ENCODE peak calls at places on chromosome 4, in seven cellular contexts. Y, T, O, E, H, S and K are unnamed samples.

GRCh38 chr4:154958621-154959358 is 177.7 kb downstream of the RBM46 start:
- DNase-seq in S (peak; percentile 69), Y (no peak), T (no peak), E (no peak), O (no peak), H (peak; percentile 19), K (no peak)

GRCh38 chr4:126269106-126269505 is 954.4 kb downstream of the FAT4 start:
- DNase-seq in Y (no peak), O (no peak), E (no peak), T (no peak), H (no peak), S (peak; percentile 56), K (no peak)

GRCh38 chr4:16761031-16761430 is 137.4 kb downstream of the LDB2 start:
- DNase-seq in H (no peak), T (no peak), Y (no peak), E (no peak), S (no peak), O (no peak), K (no peak)

GRCh38 chr4:6273661-6273990 is 4.0 kb downstream of the WFS1 start:
- DNase-seq in Y (no peak), T (no peak), S (no peak), O (no peak), E (no peak), H (no peak), K (no peak)

GRCh38 chr4:113293673-113294072 is 244.2 kb downstream of the ANK2 start:
- DNase-seq in Y (peak; percentile 26), T (no peak), E (no peak), O (no peak), S (no peak), H (no peak), K (no peak)

GRCh38 chr4:40183615-40184411 is 13.0 kb upstream of the RHOH start:
- DNase-seq in O (no peak), Y (no peak), S (no peak), H (peak; percentile 8), E (no peak), T (no peak), K (no peak)

GRCh38 chr4:130359537-130359936 is 1263.6 kb downstream of the C4orf33 start:
- DNase-seq in Y (peak; percentile 53), O (no peak), S (no peak), H (no peak), T (peak; percentile 6), E (no peak), K (no peak)

GRCh38 chr4:147924604-147925412 is 192.9 kb downstream of the ARHGAP10 start:
- DNase-seq in O (no peak), E (no peak), Y (peak; percentile 80), T (no peak), S (no peak), H (peak; percentile 42), K (peak; percentile 36)

GRCh38 chr4:67087897-67088296 is 457.4 kb downstream of the CENPC start:
- DNase-seq in H (peak; percentile 45), E (peak; percentile 9), O (peak; percentile 30), T (peak; percentile 1), S (peak; percentile 39), Y (peak; percentile 78), K (peak; percentile 42)

GRCh38 chr4:159446266-159446976 is 343.5 kb downstream of the RAPGEF2 start:
- DNase-seq in S (peak; percentile 24), T (peak; percentile 61), E (no peak), Y (peak; percentile 84), O (peak; percentile 19), H (peak; percentile 18), K (peak; percentile 22)

GRCh38 chr4:83237591-83237990 is 47.0 kb downstream of the COQ2 start:
- DNase-seq in T (no peak), S (no peak), O (no peak), Y (no peak), H (no peak), E (no peak), K (no peak)

GRCh38 chr4:24924309-24924781 is 11.5 kb upstream of the CCDC149 start:
- DNase-seq in O (no peak), E (no peak), T (no peak), S (peak; percentile 25), Y (no peak), H (no peak), K (no peak)

GRCh38 chr4:38150021-38150671 is 189.9 kb downstream of the PTTG2 start:
- DNase-seq in T (no peak), Y (no peak), E (no peak), S (no peak), H (no peak), O (no peak), K (no peak)

GRCh38 chr4:21041708-21042107 is 341.4 kb downstream of the PACRGL start:
- DNase-seq in T (no peak), S (no peak), Y (no peak), E (no peak), O (no peak), H (no peak), K (no peak)

GRCh38 chr4:20126906-20127305 is 124.8 kb upstream of the SLIT2 start:
- DNase-seq in O (no peak), T (no peak), E (no peak), H (no peak), S (no peak), Y (no peak), K (no peak)

GRCh38 chr4:17995165-17995564 is 26.4 kb downstream of the LCORL start:
- DNase-seq in T (no peak), E (no peak), S (no peak), O (no peak), Y (no peak), H (no peak), K (no peak)

GRCh38 chr4:61827907-61828328 is 627.8 kb downstream of the ADGRL3 start:
- DNase-seq in H (no peak), S (no peak), Y (no peak), T (no peak), O (no peak), E (no peak), K (no peak)

GRCh38 chr4:39046243-39046642 is 14.0 kb upstream of the TMEM156 start:
- DNase-seq in S (no peak), E (peak; percentile 11), Y (no peak), T (no peak), O (no peak), H (no peak), K (no peak)

GRCh38 chr4:3389879-3390840 is 51.6 kb upstream of the HGFAC start:
- DNase-seq in Y (no peak), O (no peak), T (no peak), H (no peak), S (no peak), E (no peak), K (no peak)

GRCh38 chr4:91170756-91171155 is 1043.6 kb downstream of the CCSER1 start:
- DNase-seq in Y (no peak), S (no peak), T (no peak), E (no peak), H (no peak), O (no peak), K (no peak)

GRCh38 chr4:1515763-1516162 is 109.5 kb upstream of the NKX1-1 start:
- DNase-seq in S (no peak), T (no peak), H (no peak), Y (no peak), O (no peak), E (no peak), K (no peak)

GRCh38 chr4:102338405-102338804 is 6.9 kb downstream of the SLC39A8 start:
- DNase-seq in E (no peak), S (no peak), T (no peak), H (no peak), O (no peak), Y (no peak), K (no peak)

GRCh38 chr4:5568336-5568735 is 140.0 kb downstream of the EVC2 start:
- DNase-seq in S (no peak), O (no peak), H (no peak), T (no peak), Y (no peak), E (no peak), K (no peak)

GRCh38 chr4:48247142-48247877 is 22.3 kb downstream of the TEC start:
- DNase-seq in T (no peak), E (no peak), Y (no peak), H (no peak), O (no peak), S (no peak), K (no peak)

GRCh38 chr4:66331761-66332160 is 661.5 kb upstream of the EPHA5 start:
- DNase-seq in O (no peak), S (no peak), Y (no peak), H (no peak), T (no peak), E (no peak), K (no peak)

GRCh38 chr4:12729384-12729783 is 754.8 kb downstream of the RAB28 start:
- DNase-seq in E (no peak), S (no peak), O (no peak), T (peak; percentile 33), Y (peak; percentile 47), H (no peak), K (no peak)

GRCh38 chr4:20086067-20086466 is 165.6 kb upstream of the SLIT2 start:
- DNase-seq in E (no peak), S (no peak), O (no peak), H (no peak), T (no peak), Y (no peak), K (no peak)

GRCh38 chr4:153472122-153473037 is 6.2 kb downstream of the TMEM131L start:
- DNase-seq in S (no peak), O (no peak), H (no peak), T (no peak), Y (no peak), E (no peak), K (no peak)

GRCh38 chr4:121484633-121485032 is 103.8 kb upstream of the QRFPR start:
- DNase-seq in Y (peak; percentile 78), S (peak; percentile 12), T (peak; percentile 29), H (no peak), E (no peak), O (no peak), K (peak; percentile 19)

GRCh38 chr4:188417181-188417580 is 277.9 kb downstream of the TRIML1 start:
- DNase-seq in H (no peak), T (no peak), O (no peak), Y (peak; percentile 62), E (no peak), S (no peak), K (no peak)

GRCh38 chr4:122764808-122765189 is 32.3 kb downstream of the BBS12 start:
- DNase-seq in S (no peak), O (no peak), T (no peak), E (no peak), Y (no peak), H (no peak), K (no peak)

GRCh38 chr4:127622621-127622922 is 10.2 kb upstream of the INTU start:
- DNase-seq in S (no peak), O (no peak), H (no peak), Y (no peak), E (no peak), T (no peak), K (peak; percentile 74)

GRCh38 chr4:101050836-101051205 is 296.5 kb downstream of the PPP3CA start:
- DNase-seq in O (no peak), Y (no peak), T (no peak), E (no peak), S (no peak), H (no peak), K (no peak)